ENCODE peak calls at places on chromosomes 6 and 20, in seven cellular contexts. T is GM12891, K is HepG2, A is H1, S is GM12878, X is SK-N-SH, H is GM12892. C is an unnamed sample.

GRCh38 chr20:58753267-58753928 is 60.8 kb downstream of the NPEPL1 start:
- DNase-seq in X (no peak), T (no peak), H (no peak), K (no peak), A (peak; percentile 59), S (no peak), C (no peak)

GRCh38 chr6:107264357-107264831 is 149.1 kb upstream of the BEND3 start:
- DNase-seq in A (no peak), X (peak; percentile 49), T (no peak), S (no peak), K (peak; percentile 91), H (no peak), C (no peak)

GRCh38 chr20:45354423-45355208 is 6.4 kb upstream of the SDC4 start:
- DNase-seq in A (no peak), H (no peak), K (no peak), S (no peak), X (no peak), T (no peak), C (no peak)

GRCh38 chr6:81995548-81996289 is 243.2 kb upstream of the TENT5A start:
- DNase-seq in H (no peak), T (no peak), X (no peak), A (no peak), K (no peak), S (no peak), C (no peak)

GRCh38 chr6:114090626-114091025 is 119.7 kb upstream of the HDAC2 start:
- DNase-seq in K (no peak), H (no peak), A (no peak), T (no peak), X (no peak), S (no peak), C (no peak)

GRCh38 chr20:48618052-48618451 is 209.7 kb downstream of the PREX1 start:
- DNase-seq in K (no peak), S (no peak), H (no peak), A (no peak), X (no peak), T (no peak), C (no peak)

GRCh38 chr6:129921169-129921817 is 60.2 kb upstream of the TMEM244 start:
- DNase-seq in X (no peak), T (no peak), H (no peak), K (no peak), A (no peak), S (no peak), C (peak; percentile 12)

GRCh38 chr6:137019476-137020272 is 25.1 kb downstream of the IL20RA start:
- DNase-seq in H (no peak), A (no peak), S (no peak), T (no peak), K (no peak), X (no peak), C (no peak)

GRCh38 chr6:170205126-170205525 is 85.8 kb downstream of the DLL1 start:
- DNase-seq in S (no peak), T (no peak), K (no peak), X (no peak), A (peak; percentile 11), H (no peak), C (no peak)

GRCh38 chr20:23126281-23127061 is 40.3 kb upstream of the CD93 start:
- DNase-seq in S (no peak), X (no peak), T (no peak), H (no peak), A (no peak), K (no peak), C (no peak)

GRCh38 chr6:14713008-14713452 is 532.8 kb upstream of the JARID2 start:
- DNase-seq in T (no peak), H (no peak), X (no peak), A (no peak), S (no peak), K (no peak), C (peak; percentile 33)

GRCh38 chr20:29876911-29877285 is 1380.6 kb upstream of the DEFB115 start:
- DNase-seq in K (no peak), H (no peak), X (peak; percentile 25), A (no peak), S (no peak), T (no peak), C (no peak)

GRCh38 chr20:56588996-56589395 is 40.1 kb upstream of the TFAP2C start:
- DNase-seq in S (no peak), X (no peak), T (no peak), H (no peak), A (no peak), K (no peak), C (no peak)

GRCh38 chr6:163860194-163861081 is 445.9 kb downstream of the QKI start:
- DNase-seq in S (no peak), H (no peak), K (no peak), T (no peak), X (peak; percentile 81), A (no peak), C (peak; percentile 61)

GRCh38 chr6:105600342-105601293 is 197.7 kb upstream of the PREP start:
- DNase-seq in T (no peak), H (no peak), S (no peak), K (no peak), X (no peak), A (no peak), C (no peak)

GRCh38 chr20:24208652-24209051 is 220.1 kb upstream of the GGTLC1 start:
- DNase-seq in X (no peak), H (no peak), A (peak; percentile 55), T (no peak), K (peak; percentile 28), S (no peak), C (no peak)

GRCh38 chr20:31666258-31667042 is 28.7 kb downstream of the COX4I2 start:
- DNase-seq in A (no peak), X (no peak), K (no peak), S (no peak), T (no peak), H (no peak), C (peak; percentile 50)
- TF ChIP-seq TAF1 in A (no peak), X (no peak), K (no peak), S (no peak), T (no peak), H (no peak), C (no peak)

DNA sequence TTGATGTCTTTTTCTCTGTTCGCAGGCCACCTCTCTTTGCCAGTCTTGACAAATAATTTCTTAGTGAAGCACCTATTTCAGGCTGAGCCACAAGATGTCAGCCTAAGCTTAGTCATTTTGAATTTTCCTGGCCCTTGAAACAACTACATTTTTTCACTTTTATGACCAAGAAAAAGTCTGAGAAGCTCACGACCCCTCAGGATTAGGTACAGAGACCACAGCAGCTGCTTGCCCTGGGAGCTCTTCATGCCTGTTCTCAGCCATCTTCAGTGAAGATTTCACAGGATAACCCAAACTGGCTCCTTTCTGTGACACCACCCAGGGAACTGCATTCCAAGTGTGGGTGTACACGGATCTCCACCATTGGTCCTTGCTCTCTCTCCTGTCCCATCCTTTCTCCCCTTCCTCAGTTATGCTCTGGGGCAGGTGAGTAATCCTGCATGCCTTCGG is 38.4 kb upstream of the SPTLC3 start:
- DNase-seq in K (peak; percentile 74), T (no peak), A (no peak), H (no peak), X (no peak), S (no peak), C (no peak)
- TF ChIP-seq TAF1 in K (no peak), T (no peak), A (no peak), H (no peak), X (no peak), S (no peak), C (no peak)

GRCh38 chr20:63532449-63532971 is 4.7 kb downstream of the PTK6 start:
- DNase-seq in T (no peak), S (no peak), H (no peak), A (no peak), K (no peak), X (peak; percentile 25), C (no peak)

GRCh38 chr20:63534831-63535651 is 2.1 kb downstream of the PTK6 start:
- DNase-seq in T (no peak), H (no peak), S (no peak), X (no peak), K (no peak), A (no peak), C (no peak)

GRCh38 chr20:63533388-63533787 is 3.8 kb downstream of the PTK6 start:
- DNase-seq in K (no peak), X (no peak), S (no peak), H (no peak), A (no peak), T (no peak), C (no peak)

GRCh38 chr20:63533871-63534393 is 3.2 kb downstream of the PTK6 start:
- DNase-seq in A (peak; percentile 56), K (no peak), T (no peak), X (peak; percentile 23), H (no peak), S (no peak), C (no peak)

GRCh38 chr20:63534427-63534830 is 2.7 kb downstream of the PTK6 start:
- DNase-seq in X (peak; percentile 45), T (no peak), K (no peak), S (no peak), A (peak; percentile 50), H (no peak), C (no peak)
- TF ChIP-seq TAF1 in X (no peak), T (no peak), K (no peak), S (no peak), A (no peak), H (no peak), C (no peak)

GRCh38 chr6:72941751-72942150 is 283.5 kb downstream of the KHDC1L start:
- DNase-seq in A (no peak), S (no peak), T (no peak), X (no peak), H (no peak), K (no peak), C (no peak)
- TF ChIP-seq TAF1 in A (no peak), S (no peak), T (no peak), X (no peak), H (no peak), K (no peak), C (no peak)

DNA sequence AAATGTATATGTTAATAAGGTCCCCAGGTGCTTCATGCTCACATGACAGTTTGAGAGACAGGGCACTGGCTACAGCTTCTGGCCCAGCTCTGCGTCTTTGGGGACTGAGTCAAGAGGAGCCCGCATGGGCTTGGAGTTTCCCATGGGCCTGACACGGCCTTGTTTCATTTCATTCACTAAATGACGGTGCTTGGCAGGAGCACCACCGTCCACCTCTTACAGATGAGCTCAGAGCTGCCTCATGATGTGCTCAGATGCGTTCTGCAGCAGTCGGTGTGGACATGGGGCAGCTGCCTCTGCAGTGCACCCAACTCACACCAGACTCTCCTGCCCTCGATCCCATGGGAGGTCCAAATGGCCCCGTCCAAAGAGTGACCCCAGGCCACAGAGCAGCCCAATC is 524.0 kb downstream of the CDH26 start:
- DNase-seq in H (no peak), S (no peak), T (no peak), A (no peak), K (no peak), X (no peak), C (no peak)
- TF ChIP-seq TAF1 in H (no peak), S (no peak), T (no peak), A (no peak), K (no peak), X (no peak), C (no peak)